ENCODE peak calls at places on chromosomes 2 and 18, in six cellular contexts. A, K, I, T, W and M are unnamed samples.

GRCh38 chr2:68771211-68771721 is 36.7 kb downstream of the ARHGAP25 start:
- DNase-seq in T (no peak), A (no peak), I (no peak), K (no peak), W (no peak), M (no peak)

GRCh38 chr18:58438984-58439311 is 189.9 kb downstream of the ALPK2 start:
- DNase-seq in W (no peak), T (no peak), K (no peak), A (no peak), I (no peak), M (no peak)

GRCh38 chr2:35160871-35161270 is 1194.7 kb upstream of the CRIM1 start:
- DNase-seq in T (no peak), A (no peak), K (no peak), I (no peak), W (no peak), M (no peak)

GRCh38 chr18:26655010-26655613 is 106.8 kb upstream of the KCTD1 start:
- DNase-seq in I (no peak), K (no peak), W (no peak), T (no peak), A (no peak), M (no peak)

GRCh38 chr2:24076849-24077534 is 866 bp upstream of the SF3B6 start:
- DNase-seq in T (no peak), A (no peak), K (no peak), I (no peak), W (no peak), M (no peak)

GRCh38 chr2:42673989-42674564 is 89.9 kb downstream of the OXER1 start:
- DNase-seq in W (no peak), I (no peak), K (peak), T (no peak), A (no peak), M (no peak)

GRCh38 chr2:24785704-24786321 is 7.4 kb downstream of the PTRHD1 start:
- DNase-seq in A (no peak), K (no peak), W (no peak), T (no peak), I (peak), M (no peak)

GRCh38 chr2:38508311-38509039 is 94.3 kb downstream of the HNRNPLL start:
- DNase-seq in T (peak), A (peak), W (peak), I (peak), K (peak), M (peak)

GRCh38 chr18:74539289-74539688 is 5.0 kb downstream of the CNDP1 start:
- DNase-seq in K (no peak), A (no peak), T (no peak), I (no peak), W (no peak), M (no peak)

GRCh38 chr2:147214900-147215299 is 629.9 kb upstream of the ACVR2A start:
- DNase-seq in T (no peak), A (no peak), W (no peak), K (no peak), I (no peak), M (no peak)

GRCh38 chr2:225032249-225032648 is 10.0 kb downstream of the DOCK10 start:
- DNase-seq in T (no peak), I (no peak), A (no peak), K (no peak), W (no peak), M (no peak)
- TF ChIP-seq ZNF274 in T (no peak), I (no peak), A (no peak), K (no peak), W (no peak), M (no peak)

GRCh38 chr18:76307293-76307690 is 187.8 kb downstream of the ZNF516 start:
- DNase-seq in I (no peak), T (no peak), W (no peak), K (no peak), A (no peak), M (no peak)
- H3K4me3 ChIP-seq in I (no peak), T (no peak), W (no peak), K (no peak), A (no peak), M (no peak)

DNA sequence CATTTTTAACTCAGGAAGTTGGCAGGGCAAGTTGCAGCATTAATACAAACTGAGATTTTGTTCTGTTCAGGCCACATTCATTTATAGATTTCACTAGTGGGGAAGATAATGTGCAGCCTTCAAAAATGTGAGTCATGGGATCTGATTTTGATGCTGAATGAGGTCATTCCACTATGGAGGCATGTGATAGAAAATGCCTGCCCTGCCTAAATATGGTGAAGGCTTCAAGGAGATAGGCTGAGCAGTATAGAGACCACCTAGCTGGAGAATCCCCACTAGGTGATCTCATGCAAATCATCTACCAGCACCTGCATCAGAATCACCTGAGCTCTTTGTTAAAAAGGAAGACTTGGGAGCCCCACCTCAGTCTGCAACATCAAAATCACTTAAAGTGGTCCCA is 43.7 kb downstream of the PAX3 start:
- DNase-seq in W (no peak), T (no peak), K (no peak), I (no peak), A (no peak), M (no peak)
- TF ChIP-seq ZNF274 in W (no peak), T (no peak), K (no peak), I (no peak), A (no peak), M (no peak)

GRCh38 chr2:227817940-227818568 is 4.4 kb downstream of the CCL20 start:
- DNase-seq in I (peak), T (no peak), A (peak), K (peak), W (no peak), M (peak)

GRCh38 chr2:227818569-227819397 is 5.1 kb downstream of the CCL20 start:
- DNase-seq in I (no peak), T (no peak), W (no peak), K (peak), A (no peak), M (no peak)

GRCh38 chr2:227815066-227815465 is 1.4 kb downstream of the CCL20 start:
- DNase-seq in T (no peak), W (no peak), A (no peak), I (no peak), K (no peak), M (no peak)

GRCh38 chr2:227817336-227817735 is 3.7 kb downstream of the CCL20 start:
- DNase-seq in T (no peak), K (no peak), I (no peak), W (no peak), A (no peak), M (no peak)

GRCh38 chr2:227816507-227817274 is 3.0 kb downstream of the CCL20 start:
- DNase-seq in I (no peak), A (no peak), W (no peak), T (no peak), K (peak), M (no peak)
- H3K4me3 ChIP-seq in I (no peak), A (no peak), W (no peak), T (no peak), K (peak), M (no peak)

GRCh38 chr2:222241054-222241453 is 57.7 kb downstream of the PAX3 start:
- DNase-seq in I (no peak), T (no peak), A (no peak), K (no peak), W (no peak), M (no peak)
- TF ChIP-seq ZNF274 in I (no peak), T (no peak), A (no peak), K (no peak), W (no peak), M (no peak)

GRCh38 chr2:237455764-237456163 is 31.3 kb upstream of the MLPH start:
- DNase-seq in T (no peak), I (peak), K (no peak), W (no peak), A (no peak), M (no peak)
- H3K4me3 ChIP-seq in T (no peak), I (no peak), K (no peak), W (no peak), A (no peak), M (no peak)